ENCODE peak calls at places on chromosome 7, in four cellular contexts. Y is PC-9, C is esophagus squamous epithelium, U is SJSA1. G is an unnamed sample. For H3K4me1, the result is how much of the 10 kb centered on the place peaks cover.

GRCh38 chr7:75776295-75776971 is 4.4 kb upstream of the CCL26 start:
- DNase-seq in Y (peak), U (peak), C (no peak), G (no peak)

GRCh38 chr7:26675143-26675887 is 189.1 kb downstream of the SKAP2 start:
- DNase-seq in C (no peak), U (no peak), Y (no peak), G (no peak)

GRCh38 chr7:107874605-107875446 is 16.2 kb upstream of the DLD start:
- DNase-seq in U (peak), Y (no peak), C (no peak), G (peak)

GRCh38 chr7:22630069-22630468 is 96.9 kb upstream of the IL6 start:
- DNase-seq in Y (no peak), U (no peak), C (no peak), G (no peak)

GRCh38 chr7:113087278-113087998 is 811 bp upstream of the GPR85 start:
- DNase-seq in Y (peak), U (peak), C (no peak), G (no peak)

GRCh38 chr7:71386200-71386599 is 254.3 kb downstream of the GALNT17 start:
- DNase-seq in U (no peak), C (no peak), Y (no peak), G (no peak)

GRCh38 chr7:83211685-83212084 is 49.0 kb upstream of the PCLO start:
- DNase-seq in Y (no peak), C (no peak), U (no peak), G (no peak)

GRCh38 chr7:32942783-32943653 is 14.2 kb upstream of the FKBP9 start:
- DNase-seq in C (no peak), U (peak), Y (peak), G (peak)

GRCh38 chr7:159027803-159028455 is 116.7 kb downstream of the VIPR2 start:
- DNase-seq in Y (no peak), C (no peak), U (no peak), G (no peak)

GRCh38 chr7:130957722-130958360 is 223.8 kb upstream of the KLF14 start:
- DNase-seq in U (no peak), C (no peak), Y (no peak), G (no peak)
- H3K4me1 ChIP-seq in U (under half), C (under half), Y (under half), G (half or more)

DNA sequence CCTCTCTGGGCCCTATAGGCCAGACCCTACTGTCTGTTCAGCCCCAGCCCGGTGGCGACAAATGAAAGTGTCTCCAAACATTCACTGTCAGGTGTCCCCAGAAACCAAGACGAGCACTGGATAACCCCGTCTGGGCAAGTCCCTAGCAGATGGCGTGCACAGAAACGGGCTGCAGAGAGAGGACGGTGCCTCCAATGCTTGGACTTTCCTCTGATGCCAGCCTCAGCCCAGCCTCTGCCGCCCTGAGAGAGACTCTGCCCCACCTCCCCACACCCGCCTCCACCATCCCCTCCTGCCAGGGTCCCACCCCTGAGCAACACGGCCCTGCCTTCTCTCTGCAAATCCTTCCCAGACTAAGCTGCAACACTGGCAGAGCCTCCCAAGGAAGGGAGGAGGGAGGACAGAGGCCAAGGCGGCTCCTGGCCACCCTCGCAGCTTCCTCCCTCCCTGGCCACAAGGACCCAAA is 7.4 kb upstream of the LFNG start:
- DNase-seq in U (no peak), C (no peak), Y (no peak), G (peak)
- H3K4me1 ChIP-seq in U (under half), C (half or more), Y (under half), G (half or more)

GRCh38 chr7:130946110-130946509 is 212.1 kb upstream of the KLF14 start:
- DNase-seq in U (no peak), C (no peak), Y (no peak), G (no peak)

GRCh38 chr7:130943336-130943901 is 209.4 kb upstream of the KLF14 start:
- DNase-seq in Y (no peak), C (no peak), U (peak), G (peak)

GRCh38 chr7:130943981-130944380 is 210.0 kb upstream of the KLF14 start:
- DNase-seq in U (no peak), Y (no peak), C (no peak), G (no peak)

GRCh38 chr7:130945411-130945811 is 211.4 kb upstream of the KLF14 start:
- DNase-seq in Y (no peak), C (no peak), U (no peak), G (no peak)

DNA sequence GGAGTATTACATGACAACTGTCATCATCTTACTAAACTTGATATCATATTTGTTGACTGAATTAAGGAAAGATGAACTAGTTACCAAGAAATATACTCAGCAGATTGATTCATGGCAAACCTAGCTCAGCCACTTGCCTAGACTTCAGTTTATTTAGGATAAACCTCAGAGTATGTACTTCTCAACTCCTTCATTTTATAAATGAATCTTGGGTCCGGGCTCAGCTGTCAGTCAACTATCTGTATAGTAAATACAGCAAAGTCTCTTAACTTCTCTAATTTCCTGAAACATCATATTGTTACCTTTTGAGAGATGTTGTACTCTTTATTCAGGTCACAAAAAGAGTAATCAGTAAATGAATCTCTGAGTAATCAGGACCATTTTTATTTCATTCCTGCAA is 211.0 kb upstream of the KLF14 start:
- DNase-seq in C (no peak), Y (no peak), U (no peak), G (no peak)
- H3K4me1 ChIP-seq in C (under half), Y (under half), U (under half), G (half or more)

GRCh38 chr7:141950796-141951195 is 4.0 kb upstream of the CLEC5A start:
- DNase-seq in C (no peak), Y (no peak), U (no peak), G (no peak)

GRCh38 chr7:141960687-141961422 is 12.7 kb downstream of the TAS2R38 start:
- DNase-seq in U (no peak), Y (no peak), C (no peak), G (peak)

GRCh38 chr7:141954334-141954733 is 7.6 kb upstream of the CLEC5A start:
- DNase-seq in Y (no peak), U (no peak), C (no peak), G (no peak)

DNA sequence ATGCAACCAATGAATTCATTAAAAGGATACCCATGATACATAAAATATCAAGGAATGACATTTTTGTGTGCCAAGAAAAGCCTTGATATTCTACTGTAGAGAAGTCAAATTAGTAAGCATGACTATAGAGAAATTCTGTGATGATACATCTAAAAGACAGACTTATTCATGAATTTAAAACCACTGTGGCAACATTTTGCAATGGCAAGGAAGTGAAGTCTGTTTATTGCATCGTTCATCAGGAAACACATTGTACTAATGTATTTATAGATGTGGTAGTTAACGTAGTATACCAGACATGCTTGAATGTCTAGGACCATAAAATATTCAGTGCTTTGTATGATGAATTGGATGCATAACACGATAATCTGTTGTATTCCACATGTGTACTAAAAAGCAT is 9.3 kb upstream of the CLEC5A start:
- DNase-seq in Y (no peak), C (no peak), U (no peak), G (no peak)
- H3K4me1 ChIP-seq in Y (under half), C (under half), U (under half), G (under half)

GRCh38 chr7:77413861-77414424 is 2.2 kb downstream of the GSAP start:
- DNase-seq in C (no peak), Y (no peak), U (no peak), G (no peak)
- H3K4me1 ChIP-seq in C (under half), Y (half or more), U (under half), G (under half)

DNA sequence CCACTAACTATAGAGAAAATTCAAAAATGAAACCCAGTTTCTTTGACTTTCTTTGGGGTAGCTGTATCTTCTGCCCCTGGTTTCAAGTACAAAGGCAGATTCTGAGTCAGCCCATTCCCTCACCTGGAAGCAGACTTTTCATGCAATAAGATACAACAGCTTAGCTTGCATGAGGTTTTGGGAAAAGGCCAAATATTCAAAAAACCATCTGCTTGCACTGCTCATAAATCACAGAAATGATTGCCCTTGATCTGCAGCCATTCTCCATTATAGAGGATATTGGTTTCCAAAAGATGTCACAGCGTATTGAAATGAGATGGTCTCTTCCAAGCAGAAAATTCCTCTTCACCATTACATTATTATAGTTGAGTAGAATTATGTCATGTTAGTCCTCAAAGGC is 354.0 kb downstream of the PHF14 start:
- DNase-seq in C (no peak), Y (no peak), U (no peak), G (no peak)
- H3K4me1 ChIP-seq in C (under half), Y (under half), U (under half), G (under half)

GRCh38 chr7:80105706-80106408 is 28.8 kb upstream of the GNAI1 start:
- DNase-seq in U (no peak), Y (no peak), C (no peak), G (no peak)
- H3K4me1 ChIP-seq in U (under half), Y (under half), C (under half), G (under half)

DNA sequence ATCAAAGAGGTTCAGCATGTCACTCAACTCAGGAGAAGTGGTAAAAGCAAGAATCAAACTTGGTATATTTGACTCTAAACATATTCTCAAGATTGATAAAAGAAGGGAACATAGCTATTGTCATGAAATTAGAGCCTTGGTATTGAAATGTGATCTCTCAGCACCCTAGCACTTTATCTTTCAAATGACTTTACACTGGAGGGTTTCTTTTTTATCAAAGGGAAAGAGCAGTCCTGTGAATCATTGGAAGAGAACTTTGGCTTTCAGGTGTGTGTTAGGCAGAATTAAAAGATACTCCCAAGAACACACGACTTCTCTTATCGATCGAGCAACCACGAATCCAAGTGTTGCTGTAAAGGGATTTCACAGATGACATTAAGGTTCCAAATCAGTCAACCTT is 54.4 kb downstream of the PTN start:
- DNase-seq in Y (no peak), C (no peak), U (no peak), G (no peak)
- H3K4me1 ChIP-seq in Y (under half), C (under half), U (under half), G (under half)